ENCODE peak calls at places on chromosome 1, in eight cellular contexts. L is fibroblast of mammary gland; Y is CD8-positive, alpha-beta T cell; H is kidney epithelial cell; R is NB4; V is RWPE1; M is omental fat pad; A is cardiac muscle cell. X is an unnamed sample.
A peak's percentile ranks its signal among the peaks of the same experiment; 100 is the strongest.

GRCh38 chr1:66278260-66279046 is 255.5 kb upstream of the SGIP1 start:
- DNase-seq in L (no peak), M (no peak), Y (no peak), R (no peak), A (no peak), H (no peak), V (no peak), X (no peak)

GRCh38 chr1:158100498-158100897 is 80.2 kb upstream of the CD1D start:
- DNase-seq in V (no peak), A (no peak), L (no peak), R (no peak), H (no peak), M (no peak), Y (no peak), X (no peak)

GRCh38 chr1:246641394-246641793 is 75.1 kb downstream of the CNST start:
- DNase-seq in L (no peak), V (no peak), A (no peak), M (no peak), R (no peak), H (no peak), Y (no peak), X (no peak)

GRCh38 chr1:73800376-73800775 is 397.6 kb downstream of the LRRIQ3 start:
- DNase-seq in V (peak; percentile 8), A (no peak), Y (no peak), H (no peak), M (no peak), R (no peak), L (peak; percentile 70), X (peak; percentile 25)

GRCh38 chr1:157363660-157364140 is 188.6 kb downstream of the FCRL5 start:
- DNase-seq in R (peak; percentile 60), M (no peak), L (peak; percentile 42), V (peak; percentile 21), Y (no peak), H (no peak), A (peak; percentile 30), X (peak; percentile 77)

GRCh38 chr1:113226118-113226517 is 153.1 kb downstream of the LRIG2 start:
- DNase-seq in R (no peak), L (peak; percentile 54), V (no peak), Y (no peak), H (no peak), A (no peak), M (no peak), X (no peak)

GRCh38 chr1:165561257-165561656 is 17.5 kb downstream of the LRRC52 start:
- DNase-seq in H (no peak), M (no peak), L (no peak), V (no peak), Y (no peak), A (peak; percentile 10), R (no peak), X (no peak)

GRCh38 chr1:218460367-218460766 is 115.2 kb downstream of the TGFB2 start:
- DNase-seq in L (peak; percentile 55), Y (no peak), V (no peak), A (no peak), R (no peak), H (no peak), M (no peak), X (peak; percentile 16)

GRCh38 chr1:37481289-37482003 is 7.1 kb downstream of the ZC3H12A start:
- DNase-seq in H (no peak), L (peak; percentile 42), V (no peak), A (no peak), R (peak; percentile 66), M (no peak), Y (no peak), X (no peak)

GRCh38 chr1:53413175-53414001 is 45.8 kb upstream of the DMRTB1 start:
- DNase-seq in M (no peak), V (peak; percentile 55), R (peak; percentile 65), L (peak; percentile 76), A (no peak), Y (peak; percentile 78), H (peak; percentile 93), X (peak; percentile 35)

GRCh38 chr1:59212715-59213114 is 84.2 kb upstream of the FGGY start:
- DNase-seq in L (no peak), R (no peak), A (no peak), Y (no peak), M (no peak), V (no peak), H (no peak), X (no peak)

GRCh38 chr1:224528900-224529299 is 87.2 kb upstream of the CNIH3 start:
- DNase-seq in H (peak; percentile 80), M (no peak), V (peak; percentile 36), L (peak; percentile 95), R (no peak), Y (no peak), A (no peak), X (no peak)

GRCh38 chr1:147808025-147808424 is 47.6 kb upstream of the GJA5 start:
- DNase-seq in Y (no peak), R (no peak), M (no peak), V (no peak), H (no peak), L (peak; percentile 20), A (no peak), X (peak; percentile 38)

DNA sequence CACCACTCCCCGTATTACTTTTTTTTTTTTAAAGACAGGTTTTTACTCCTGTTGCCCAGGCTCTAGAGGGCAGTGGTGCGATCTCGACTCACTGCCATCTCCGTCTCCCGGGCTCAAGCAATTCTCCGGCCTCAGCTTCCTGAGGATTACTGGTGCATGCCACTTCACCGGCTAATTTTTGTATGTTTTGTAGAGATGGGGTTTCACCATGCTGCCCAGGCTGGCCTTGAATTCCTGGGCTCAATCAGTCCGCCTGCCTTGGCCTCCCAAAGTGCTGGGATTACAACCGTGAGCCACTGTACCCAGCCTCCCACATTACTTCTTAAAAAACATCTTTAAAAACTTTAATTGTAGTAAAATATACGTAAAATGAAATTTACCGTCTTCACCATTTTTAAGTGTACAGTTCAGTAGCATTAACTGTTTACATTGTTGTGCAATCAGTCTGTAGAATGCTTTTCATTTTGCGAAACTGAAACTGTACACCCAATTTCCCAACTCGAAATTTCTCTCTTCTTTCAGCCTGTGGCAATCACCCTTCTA is 77.0 kb downstream of the ZMYM4 start:
- DNase-seq in M (no peak), V (no peak), L (peak; percentile 10), R (peak; percentile 89), H (no peak), Y (no peak), A (no peak), X (no peak)
- TF ChIP-seq CTCF in M (no peak), V (no peak), L (no peak), R (peak; percentile 45), H (no peak), Y (no peak), A (no peak), X (no peak)

DNA sequence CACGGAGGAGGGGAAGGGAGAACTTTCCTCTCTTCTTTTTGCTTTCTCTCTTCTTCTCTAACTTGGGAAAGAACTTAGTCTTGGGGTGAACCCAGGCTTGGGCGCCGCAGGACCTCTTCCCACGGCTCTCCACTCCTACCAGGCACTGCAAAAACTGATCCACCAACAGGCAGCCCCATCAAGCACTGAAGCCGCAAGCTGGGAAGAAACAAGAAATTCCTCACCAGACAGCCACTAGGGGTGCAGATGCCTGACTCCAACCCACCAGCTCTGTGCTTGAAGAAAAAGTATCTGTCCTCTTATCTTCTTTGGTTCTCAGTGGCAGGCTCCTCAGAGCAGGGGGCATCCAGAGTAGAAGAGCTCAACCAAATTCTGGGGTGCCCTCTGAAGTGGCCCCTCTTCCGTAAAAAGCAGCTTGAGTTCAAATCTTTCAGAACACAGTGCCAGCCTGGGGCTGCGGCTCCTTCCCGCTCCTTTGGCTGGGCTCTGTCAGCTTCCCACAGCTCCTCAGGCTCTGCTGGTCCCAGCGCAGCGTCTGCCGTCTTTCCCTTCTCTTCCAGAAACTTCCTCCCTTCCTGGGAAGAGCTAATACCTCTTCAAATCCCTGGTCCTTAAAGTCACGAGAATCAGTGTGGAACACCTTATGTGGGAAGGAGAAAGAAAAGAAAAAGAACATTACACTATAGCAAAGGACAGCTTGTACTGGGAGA is 2.4 kb downstream of the SLC41A1 start:
- DNase-seq in H (no peak), Y (no peak), M (no peak), V (no peak), L (no peak), R (peak; percentile 25), A (peak; percentile 26), X (peak; percentile 35)
- TF ChIP-seq CTCF in H (peak; percentile 17), Y (no peak), M (no peak), V (no peak), L (peak; percentile 20), R (peak; percentile 24), A (peak; percentile 42), X (peak; percentile 22)

DNA sequence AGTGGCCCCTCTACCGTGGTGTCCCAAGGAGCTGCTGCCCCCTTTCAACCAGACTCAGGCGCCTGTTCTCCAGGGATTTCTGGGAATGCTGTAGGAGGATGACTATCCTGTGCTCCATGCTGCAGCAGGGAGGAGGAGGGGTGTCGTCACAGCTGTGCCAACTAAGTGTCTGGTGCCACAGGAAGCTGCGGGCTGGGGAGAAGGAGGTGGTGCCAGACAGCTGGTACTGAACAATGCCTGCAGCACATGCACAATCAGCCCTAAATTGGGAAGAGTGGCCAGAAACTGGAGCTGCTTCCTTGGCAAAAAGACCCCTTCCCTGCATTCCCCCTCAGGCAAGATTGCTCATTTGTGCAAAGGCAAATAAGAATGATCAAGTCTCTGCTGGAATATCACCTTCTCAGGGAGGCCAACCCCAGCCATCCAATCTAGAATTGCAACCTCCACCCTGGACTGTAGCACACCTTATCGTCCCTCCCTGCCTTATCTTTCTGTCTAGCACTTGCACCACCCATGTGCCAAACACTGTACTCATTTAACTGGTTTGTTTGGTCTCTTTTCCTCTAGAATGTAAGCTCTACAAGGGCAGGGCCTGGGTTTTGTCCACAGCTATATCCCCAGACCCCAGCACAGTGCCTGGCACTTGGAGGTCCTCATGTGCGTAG is 33.3 kb downstream of the LAMB3 start:
- DNase-seq in M (no peak), L (no peak), V (no peak), H (no peak), R (no peak), Y (no peak), A (no peak), X (no peak)
- TF ChIP-seq CTCF in M (no peak), L (no peak), V (no peak), H (no peak), R (no peak), Y (no peak), A (no peak), X (no peak)

GRCh38 chr1:10788592-10789006 is 7.8 kb downstream of the CASZ1 start:
- DNase-seq in L (no peak), M (no peak), A (peak; percentile 64), V (no peak), R (no peak), Y (no peak), H (no peak), X (peak; percentile 32)
- TF ChIP-seq CTCF in L (no peak), M (no peak), A (peak; percentile 11), V (no peak), R (no peak), Y (no peak), H (peak; percentile 45), X (peak; percentile 15)

GRCh38 chr1:62686822-62687221 is 1.4 kb downstream of the DOCK7 start:
- DNase-seq in V (no peak), A (no peak), H (no peak), Y (no peak), L (no peak), R (no peak), M (no peak), X (no peak)
- TF ChIP-seq CTCF in V (no peak), A (no peak), H (no peak), Y (no peak), L (no peak), R (no peak), M (no peak), X (no peak)

GRCh38 chr1:23198373-23198772 is 18.9 kb downstream of the HTR1D start:
- DNase-seq in R (peak; percentile 29), L (peak; percentile 91), V (peak; percentile 69), H (peak; percentile 29), A (no peak), Y (no peak), M (no peak), X (no peak)
- TF ChIP-seq CTCF in R (no peak), L (no peak), V (no peak), H (no peak), A (peak; percentile 6), Y (no peak), M (no peak), X (no peak)

GRCh38 chr1:18575620-18576019 is 55.0 kb upstream of the PAX7 start:
- DNase-seq in R (no peak), M (peak; percentile 41), Y (peak; percentile 46), L (no peak), V (peak; percentile 76), A (peak; percentile 35), H (no peak), X (peak; percentile 63)
- TF ChIP-seq CTCF in R (no peak), M (no peak), Y (no peak), L (no peak), V (peak; percentile 87), A (peak; percentile 65), H (peak; percentile 44), X (peak; percentile 66)